ENCODE peak calls at places on chromosomes 16 and 17, in five cellular contexts. E is NCI-H187 treated with DMSO at 0.1 percent for 48 hours; M is GM13976; T is T-helper 1 cell; U is stimulated activated CD4-positive, alpha-beta T cell treated with anti-CD3 and anti-CD28 coated beads, Interleukin-1b, Interleukin-23, amount 100 ng/mL, for 24 hours. D is an unnamed sample.

GRCh38 chr17:45150911-45151809 is 2.9 kb downstream of the HEXIM1 start:
- DNase-seq in E (no peak), M (no peak), T (no peak), U (no peak), D (peak)

GRCh38 chr17:7912927-7913524 is 3.1 kb downstream of the RNF227 start:
- DNase-seq in E (no peak), M (peak), T (peak), U (no peak), D (no peak)

GRCh38 chr17:27848941-27849340 is 44.2 kb downstream of the LYRM9 start:
- DNase-seq in E (peak), M (no peak), T (no peak), U (no peak), D (no peak)

GRCh38 chr16:10080031-10080772 is 102.0 kb downstream of the GRIN2A start:
- DNase-seq in E (no peak), M (no peak), T (no peak), U (no peak), D (no peak)

GRCh38 chr17:2181206-2181983 is 122.2 kb downstream of the SMG6 start:
- DNase-seq in E (no peak), M (no peak), T (no peak), U (no peak), D (peak)

GRCh38 chr16:75072239-75072947 is 44.2 kb downstream of the LDHD start:
- DNase-seq in E (no peak), M (no peak), T (no peak), U (no peak), D (no peak)

GRCh38 chr17:36544049-36544319 is 735 bp upstream of the GGNBP2 start:
- DNase-seq in E (no peak), M (peak), T (no peak), U (no peak), D (no peak)

GRCh38 chr17:38601539-38602351 is 4.0 kb downstream of the SRCIN1 start:
- DNase-seq in E (peak), M (no peak), T (no peak), U (no peak), D (no peak)

GRCh38 chr16:81823111-81823510 is 44.0 kb downstream of the PLCG2 start:
- DNase-seq in E (no peak), M (peak), T (no peak), U (no peak), D (no peak)

GRCh38 chr17:17028059-17028877 is 14.0 kb upstream of the MPRIP start:
- DNase-seq in E (no peak), M (no peak), T (no peak), U (no peak), D (peak)

GRCh38 chr16:89315791-89316581 is 98.5 kb downstream of the ZNF778 start:
- DNase-seq in E (no peak), M (peak), T (peak), U (peak), D (peak)

GRCh38 chr17:68840073-68840472 is 115.1 kb downstream of the ABCA8 start:
- DNase-seq in E (no peak), M (no peak), T (no peak), U (no peak), D (no peak)

GRCh38 chr16:31201511-31202401 is 804 bp downstream of the PYCARD start:
- DNase-seq in E (no peak), M (peak), T (no peak), U (no peak), D (no peak)

GRCh38 chr17:70661342-70662222 is 492.2 kb downstream of the KCNJ2 start:
- DNase-seq in E (peak), M (no peak), T (no peak), U (no peak), D (no peak)

GRCh38 chr16:66977341-66978113 is 10.9 kb upstream of the CES4A start:
- DNase-seq in E (peak), M (peak), T (peak), U (peak), D (peak)

GRCh38 chr17:45332505-45332904 is 15.7 kb upstream of the MAP3K14 start:
- DNase-seq in E (no peak), M (no peak), T (no peak), U (no peak), D (no peak)

GRCh38 chr17:67365762-67366192 is 600 bp downstream of the PSMD12 start:
- DNase-seq in E (no peak), M (no peak), T (no peak), U (no peak), D (peak)

D was measured in SJSA1.